ENCODE peak calls at places on chromosomes 12 and 14, in seven cellular contexts. O, U, V, K, Y, T and Z are unnamed samples.

GRCh38 chr14:93281937-93282336 is 50.9 kb downstream of the BTBD7 start:
- DNase-seq in Y (no peak), T (no peak), V (peak), U (no peak), K (no peak), O (no peak), Z (no peak)

GRCh38 chr14:33794791-33795300 is 156.0 kb downstream of the EGLN3 start:
- DNase-seq in V (peak), K (no peak), T (no peak), Y (no peak), O (peak), U (no peak), Z (peak)

GRCh38 chr12:42296503-42297109 is 29.3 kb downstream of the ZCRB1 start:
- DNase-seq in V (peak), T (peak), K (no peak), Y (peak), O (peak), U (no peak), Z (peak)

GRCh38 chr12:107320929-107321618 is 227.7 kb upstream of the CRY1 start:
- DNase-seq in K (peak), U (peak), Y (no peak), T (peak), O (peak), V (peak), Z (peak)

GRCh38 chr14:75223664-75224154 is 47.3 kb upstream of the TMED10 start:
- DNase-seq in O (peak), U (no peak), K (peak), V (peak), T (no peak), Y (no peak), Z (peak)

GRCh38 chr12:32273712-32274111 is 125.6 kb upstream of the FGD4 start:
- DNase-seq in Y (no peak), O (no peak), U (peak), T (peak), V (no peak), K (peak), Z (no peak)

GRCh38 chr12:43349863-43350262 is 202.1 kb downstream of the ADAMTS20 start:
- DNase-seq in V (no peak), Y (no peak), K (no peak), U (no peak), T (no peak), O (no peak), Z (peak)

GRCh38 chr14:24172261-24172860 is 481 bp downstream of the REC8 start:
- DNase-seq in U (peak), Y (no peak), T (no peak), V (no peak), K (no peak), O (no peak), Z (no peak)

GRCh38 chr14:75339059-75339458 is 60.4 kb downstream of the FOS start:
- DNase-seq in O (peak), V (peak), U (no peak), Y (no peak), T (no peak), K (no peak), Z (no peak)

GRCh38 chr12:79691299-79692248 is 810 bp upstream of the PAWR start:
- DNase-seq in T (no peak), O (peak), K (no peak), V (peak), U (no peak), Y (peak), Z (peak)

GRCh38 chr14:21524575-21525518 is 1.3 kb downstream of the SALL2 start:
- DNase-seq in K (no peak), V (no peak), O (no peak), U (no peak), T (no peak), Y (no peak), Z (no peak)

GRCh38 chr12:95762123-95762785 is 28.3 kb downstream of the NTN4 start:
- DNase-seq in Y (no peak), O (no peak), K (no peak), U (no peak), V (no peak), T (no peak), Z (no peak)

GRCh38 chr12:13777374-13777773 is 204.0 kb downstream of the GRIN2B start:
- DNase-seq in O (no peak), U (no peak), Y (no peak), T (no peak), K (no peak), V (no peak), Z (no peak)

GRCh38 chr14:73761621-73762355 is 47.6 kb upstream of the PNMA1 start:
- DNase-seq in K (no peak), T (no peak), V (no peak), U (peak), Y (no peak), O (no peak), Z (no peak)

GRCh38 chr12:27292718-27293117 is 39.9 kb upstream of the BMAL2 start:
- DNase-seq in U (no peak), Y (no peak), K (no peak), O (no peak), V (no peak), T (no peak), Z (no peak)

GRCh38 chr12:113239288-113239771 is 18.1 kb downstream of the TPCN1 start:
- DNase-seq in T (no peak), K (no peak), O (no peak), U (no peak), Y (no peak), V (no peak), Z (no peak)

GRCh38 chr12:57461326-57461903 is 1.8 kb downstream of the GLI1 start:
- DNase-seq in U (no peak), K (peak), T (peak), V (peak), O (peak), Y (peak), Z (peak)

GRCh38 chr12:117334855-117335587 is 26.4 kb downstream of the NOS1 start:
- DNase-seq in T (no peak), Y (no peak), U (no peak), O (no peak), V (peak), K (no peak), Z (peak)

GRCh38 chr12:5912011-5912410 is 33.0 kb downstream of the ANO2 start:
- DNase-seq in V (no peak), K (no peak), O (no peak), T (no peak), Y (no peak), U (no peak), Z (no peak)

GRCh38 chr12:49664591-49665146 is 41.3 kb downstream of the PRPF40B start:
- DNase-seq in U (no peak), Y (no peak), K (peak), V (peak), O (peak), T (no peak), Z (peak)

GRCh38 chr12:59708484-59708883 is 112.7 kb downstream of the SLC16A7 start:
- DNase-seq in T (no peak), U (no peak), O (peak), K (no peak), V (peak), Y (no peak), Z (peak)

GRCh38 chr14:106134901-106135300 is 608.5 kb downstream of the TMEM121 start:
- DNase-seq in U (no peak), K (no peak), O (no peak), T (no peak), Y (no peak), V (no peak), Z (no peak)

GRCh38 chr12:108839011-108839889 is 18.1 kb downstream of the SSH1 start:
- DNase-seq in T (no peak), V (peak), U (no peak), O (peak), K (no peak), Y (no peak), Z (peak)

GRCh38 chr14:71541973-71542730 is 390.1 kb upstream of the RGS6 start:
- DNase-seq in V (no peak), Y (no peak), T (no peak), K (no peak), O (no peak), U (no peak), Z (no peak)

GRCh38 chr12:50825372-50825838 is 17.3 kb upstream of the TMPRSS12 start:
- DNase-seq in Y (peak), O (peak), U (peak), K (no peak), V (peak), T (no peak), Z (peak)

GRCh38 chr12:20561886-20562285 is 133.2 kb upstream of the SLCO1C1 start:
- DNase-seq in O (no peak), T (no peak), K (no peak), U (no peak), Y (no peak), V (peak), Z (no peak)

GRCh38 chr14:104249092-104249491 is 110.7 kb downstream of the KIF26A start:
- DNase-seq in K (no peak), Y (no peak), T (no peak), O (no peak), U (no peak), V (no peak), Z (no peak)

GRCh38 chr14:92552066-92552465 is 38.5 kb downstream of the RIN3 start:
- DNase-seq in K (no peak), U (no peak), Y (no peak), T (no peak), V (no peak), O (no peak), Z (no peak)

GRCh38 chr14:77520626-77521025 is 22.0 kb upstream of the ISM2 start:
- DNase-seq in T (no peak), K (no peak), O (no peak), V (no peak), U (no peak), Y (no peak), Z (no peak)

GRCh38 chr12:106080111-106080732 is 58.5 kb downstream of the NUAK1 start:
- DNase-seq in U (no peak), T (no peak), O (peak), Y (no peak), K (no peak), V (peak), Z (no peak)

GRCh38 chr12:105013892-105014291 is 27.8 kb downstream of the NOPCHAP1 start:
- DNase-seq in O (peak), V (peak), K (no peak), U (peak), T (no peak), Y (no peak), Z (peak)

GRCh38 chr14:29930283-29930682 is 2.6 kb upstream of the PRKD1 start:
- DNase-seq in O (peak), K (no peak), T (no peak), V (peak), U (no peak), Y (peak), Z (peak)

GRCh38 chr14:70755655-70756054 is 53.7 kb downstream of the MAP3K9 start:
- DNase-seq in T (no peak), K (no peak), U (no peak), O (no peak), Y (no peak), V (no peak), Z (no peak)

GRCh38 chr12:62750941-62751843 is 183.8 kb downstream of the PPM1H start:
- DNase-seq in V (no peak), T (no peak), Y (no peak), U (no peak), O (no peak), K (no peak), Z (no peak)

GRCh38 chr14:88848571-88848970 is 24.1 kb downstream of the TTC8 start:
- DNase-seq in Y (no peak), T (no peak), U (no peak), K (no peak), O (peak), V (no peak), Z (peak)

GRCh38 chr14:103288076-103288766 is 45.8 kb upstream of the EIF5 start:
- DNase-seq in Y (no peak), V (no peak), U (no peak), O (no peak), K (no peak), T (no peak), Z (no peak)

GRCh38 chr12:12684375-12685106 is 11.4 kb downstream of the GPR19 start:
- DNase-seq in T (peak), U (peak), Y (peak), K (peak), O (peak), V (peak), Z (peak)